ENCODE peak calls at places on chromosomes 1 and 21, in nine cellular contexts. Q, B, M, L, A, G, N, H and Y are unnamed samples.

GRCh38 chr1:27602510-27603319 is 1.2 kb downstream of the AHDC1 start:
- DNase-seq in A (no peak), B (peak), H (peak), Q (no peak), N (peak), G (peak), M (peak), L (no peak), Y (no peak)

GRCh38 chr1:109500886-109501285 is 7.0 kb downstream of the CYB561D1 start:
- DNase-seq in M (no peak), G (no peak), Q (no peak), N (no peak), A (no peak), L (peak), H (no peak), B (no peak), Y (peak)

GRCh38 chr1:203325004-203325417 is 19.7 kb downstream of the BTG2 start:
- DNase-seq in G (no peak), B (peak), L (no peak), H (no peak), Q (no peak), A (peak), M (no peak), N (peak), Y (no peak)

GRCh38 chr1:116321766-116322175 is 51.3 kb upstream of the ATP1A1 start:
- DNase-seq in G (no peak), A (no peak), M (no peak), N (no peak), H (no peak), Q (no peak), L (no peak), B (no peak), Y (no peak)

GRCh38 chr1:205354259-205354904 is 2.3 kb downstream of the KLHDC8A start:
- DNase-seq in A (peak), Q (no peak), G (peak), L (peak), N (peak), B (peak), M (peak), H (peak), Y (peak)

GRCh38 chr1:57845041-57845440 is 421.2 kb upstream of the DAB1 start:
- DNase-seq in B (no peak), A (no peak), G (no peak), L (peak), M (no peak), Q (no peak), H (no peak), N (no peak), Y (no peak)

GRCh38 chr1:117268926-117269378 is 58.2 kb upstream of the VTCN1 start:
- DNase-seq in A (no peak), G (peak), N (no peak), H (no peak), M (no peak), Q (no peak), L (no peak), B (peak), Y (no peak)

GRCh38 chr1:151542710-151543129 is 2.6 kb downstream of the TUFT1 start:
- DNase-seq in A (no peak), N (no peak), B (no peak), Q (no peak), H (no peak), M (no peak), L (peak), G (no peak), Y (no peak)

GRCh38 chr1:74505133-74505532 is 7.3 kb downstream of the LRRC53 start:
- DNase-seq in H (no peak), Q (no peak), N (no peak), M (no peak), B (peak), A (no peak), L (no peak), G (peak), Y (no peak)

GRCh38 chr1:198171667-198172294 is 15.0 kb downstream of the NEK7 start:
- DNase-seq in N (no peak), M (no peak), Q (no peak), B (no peak), A (no peak), H (no peak), L (peak), G (no peak), Y (no peak)

GRCh38 chr1:176517484-176517883 is 54.5 kb downstream of the PAPPA2 start:
- DNase-seq in B (no peak), L (peak), M (no peak), N (no peak), H (peak), Q (no peak), G (no peak), A (no peak), Y (no peak)

GRCh38 chr1:167312871-167313270 is 92.2 kb downstream of the POU2F1 start:
- DNase-seq in N (no peak), M (no peak), H (no peak), A (no peak), B (no peak), G (no peak), L (no peak), Q (no peak), Y (no peak)

GRCh38 chr1:38420666-38421065 is 374.1 kb upstream of the POU3F1 start:
- DNase-seq in N (no peak), B (no peak), M (no peak), Q (no peak), A (no peak), H (no peak), G (no peak), L (no peak), Y (no peak)

GRCh38 chr1:67536957-67537646 is 106.9 kb upstream of the SERBP1 start:
- DNase-seq in A (no peak), L (no peak), N (no peak), H (no peak), Q (no peak), G (no peak), B (no peak), M (no peak), Y (no peak)

GRCh38 chr1:66788231-66788939 is 12.7 kb downstream of the INSL5 start:
- DNase-seq in Q (no peak), G (no peak), N (peak), L (no peak), M (no peak), B (no peak), H (no peak), A (no peak), Y (no peak)

GRCh38 chr1:15176898-15177665 is 23.5 kb downstream of the TMEM51 start:
- DNase-seq in M (no peak), Q (no peak), L (no peak), B (no peak), H (no peak), G (no peak), A (no peak), N (no peak), Y (no peak)

GRCh38 chr1:163055531-163055930 is 13.6 kb upstream of the RGS4 start:
- DNase-seq in A (no peak), L (peak), B (no peak), M (no peak), H (no peak), Q (no peak), G (no peak), N (no peak), Y (no peak)

GRCh38 chr1:232422098-232422497 is 207.8 kb downstream of the SIPA1L2 start:
- DNase-seq in N (no peak), Q (no peak), H (no peak), G (no peak), L (peak), M (no peak), B (no peak), A (no peak), Y (no peak)

GRCh38 chr21:18204931-18205330 is 39.7 kb upstream of the CHODL start:
- DNase-seq in H (no peak), L (no peak), Q (no peak), B (peak), M (no peak), G (no peak), A (no peak), N (no peak), Y (no peak)

GRCh38 chr1:245874942-245875580 is 632.0 kb downstream of the SMYD3 start:
- DNase-seq in L (peak), B (no peak), M (no peak), N (no peak), G (no peak), Q (peak), H (peak), A (peak), Y (peak)

GRCh38 chr1:96357132-96357531 is 364.5 kb upstream of the PTBP2 start:
- DNase-seq in G (no peak), L (peak), Q (no peak), B (no peak), N (no peak), A (no peak), H (no peak), M (no peak), Y (no peak)

GRCh38 chr1:241848680-241849344 is 808 bp downstream of the EXO1 start:
- DNase-seq in A (no peak), B (no peak), Q (no peak), L (no peak), N (no peak), M (no peak), G (no peak), H (no peak), Y (no peak)

GRCh38 chr1:112803906-112804762 is 89.0 kb upstream of the PPM1J start:
- DNase-seq in Q (no peak), G (peak), B (peak), H (peak), A (peak), M (peak), L (peak), N (peak), Y (peak)

GRCh38 chr1:50603274-50604271 is 180.3 kb upstream of the DMRTA2 start:
- DNase-seq in M (no peak), G (no peak), Q (peak), B (no peak), N (no peak), H (no peak), L (peak), A (peak), Y (no peak)

GRCh38 chr1:204384636-204385354 is 25.1 kb upstream of the PLEKHA6 start:
- DNase-seq in H (peak), L (peak), N (no peak), Q (no peak), M (no peak), G (no peak), A (peak), B (no peak), Y (no peak)

GRCh38 chr1:91707114-91707889 is 178.6 kb downstream of the TGFBR3 start:
- DNase-seq in Q (no peak), N (no peak), A (no peak), B (no peak), G (no peak), M (no peak), L (no peak), H (peak), Y (no peak)

GRCh38 chr1:175262646-175263045 is 70.1 kb upstream of the KIAA0040 start:
- DNase-seq in N (no peak), H (no peak), G (no peak), B (no peak), M (no peak), Q (no peak), A (no peak), L (peak), Y (no peak)

DNA sequence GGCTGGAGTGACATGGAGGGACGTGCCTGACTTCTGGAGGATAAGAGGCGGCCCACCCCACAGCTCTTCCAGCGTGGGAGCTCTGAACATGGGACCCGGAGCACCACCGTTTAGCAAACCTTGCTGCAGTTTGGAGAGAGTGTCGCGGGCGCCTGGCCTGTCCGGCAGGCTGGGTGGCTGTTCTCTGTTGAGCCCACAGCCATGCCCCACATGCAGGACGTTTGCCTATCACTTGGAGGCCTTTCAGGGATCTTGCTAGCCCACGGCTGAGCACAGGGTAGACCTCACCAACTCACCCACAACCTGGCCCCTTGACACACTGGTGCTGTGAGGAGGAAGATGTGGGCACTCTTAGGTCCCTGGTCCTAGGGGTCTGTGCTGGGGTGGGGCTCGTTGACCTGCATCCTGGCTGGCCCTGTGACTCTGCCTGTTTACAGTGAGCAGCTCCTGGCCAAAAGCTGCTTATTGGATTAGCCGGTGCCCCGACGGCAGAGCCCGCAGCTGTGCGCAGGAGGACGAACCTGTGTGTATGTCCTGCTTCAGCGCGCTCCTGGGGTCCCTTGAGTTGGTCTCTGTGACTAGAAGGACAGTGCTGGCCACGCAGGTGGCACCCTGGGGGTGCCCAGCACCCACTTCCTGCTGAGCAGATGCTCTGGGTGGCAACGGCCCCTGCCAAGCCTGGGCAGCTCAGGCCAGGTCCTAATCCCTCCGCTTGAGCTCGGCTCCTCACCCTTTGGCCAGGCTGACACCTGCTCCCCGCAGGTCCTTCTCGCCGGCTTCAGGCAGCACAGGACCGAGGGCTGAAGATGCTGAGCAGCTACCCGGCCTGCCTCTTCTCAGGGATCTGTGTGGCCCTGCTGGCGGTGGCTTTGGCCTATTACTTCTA is 72.4 kb upstream of the TRAPPC10 start:
- DNase-seq in M (no peak), L (no peak), G (no peak), Q (no peak), B (no peak), H (no peak), A (no peak), N (no peak), Y (no peak)
- TF ChIP-seq CTCF in M (no peak), L (no peak), G (no peak), Q (no peak), B (no peak), H (no peak), A (no peak), N (peak), Y (no peak)

GRCh38 chr1:114559356-114559755 is 22.1 kb downstream of the BCAS2 start:
- DNase-seq in A (no peak), G (no peak), M (no peak), N (no peak), H (no peak), B (no peak), L (no peak), Q (no peak), Y (no peak)

GRCh38 chr1:114554577-114554976 is 26.8 kb downstream of the BCAS2 start:
- DNase-seq in M (no peak), H (no peak), A (no peak), Q (no peak), B (no peak), G (no peak), N (no peak), L (no peak), Y (no peak)

GRCh38 chr1:114564141-114564540 is 17.3 kb downstream of the BCAS2 start:
- DNase-seq in M (no peak), Q (no peak), G (no peak), L (no peak), A (no peak), B (no peak), N (no peak), H (no peak), Y (no peak)

GRCh38 chr1:114561333-114561732 is 20.1 kb downstream of the BCAS2 start:
- DNase-seq in G (no peak), L (no peak), Q (no peak), A (no peak), M (no peak), H (no peak), B (no peak), N (no peak), Y (no peak)

DNA sequence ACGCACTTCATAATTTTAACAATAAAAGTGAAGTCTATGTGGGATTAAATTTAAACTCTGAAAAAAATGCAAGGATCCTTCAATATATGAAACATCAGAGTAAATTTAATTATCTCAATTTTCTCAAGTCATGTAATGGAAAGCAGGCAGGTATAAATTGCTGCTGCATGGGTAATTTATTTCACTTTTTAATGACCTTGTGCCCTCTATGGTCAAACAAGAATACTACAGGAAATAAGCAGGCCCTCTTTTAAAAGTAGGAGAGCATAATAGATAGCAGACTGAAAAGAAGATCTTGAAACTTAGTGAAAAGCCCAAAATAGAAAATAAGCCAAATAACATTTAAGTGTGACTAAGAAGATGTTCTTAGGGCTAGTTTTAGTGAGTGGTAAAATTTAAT is 22.9 kb downstream of the BCAS2 start:
- DNase-seq in H (no peak), B (peak), A (no peak), M (no peak), L (peak), G (no peak), N (no peak), Q (no peak), Y (no peak)
- TF ChIP-seq CTCF in H (peak), B (no peak), A (no peak), M (peak), L (peak), G (no peak), N (peak), Q (no peak), Y (peak)

GRCh38 chr1:180165509-180166435 is 11.1 kb downstream of the QSOX1 start:
- DNase-seq in Q (no peak), N (no peak), H (no peak), M (no peak), A (no peak), G (no peak), B (no peak), L (no peak), Y (no peak)
- TF ChIP-seq CTCF in Q (no peak), N (no peak), H (no peak), M (no peak), A (no peak), G (no peak), B (no peak), L (no peak), Y (no peak)

GRCh38 chr21:44485254-44485793 is 30.0 kb downstream of the LRRC3 start:
- DNase-seq in M (no peak), N (peak), L (peak), Q (no peak), A (no peak), G (peak), H (no peak), B (peak), Y (no peak)
- TF ChIP-seq CTCF in M (no peak), N (no peak), L (peak), Q (no peak), A (no peak), G (no peak), H (no peak), B (peak), Y (no peak)

DNA sequence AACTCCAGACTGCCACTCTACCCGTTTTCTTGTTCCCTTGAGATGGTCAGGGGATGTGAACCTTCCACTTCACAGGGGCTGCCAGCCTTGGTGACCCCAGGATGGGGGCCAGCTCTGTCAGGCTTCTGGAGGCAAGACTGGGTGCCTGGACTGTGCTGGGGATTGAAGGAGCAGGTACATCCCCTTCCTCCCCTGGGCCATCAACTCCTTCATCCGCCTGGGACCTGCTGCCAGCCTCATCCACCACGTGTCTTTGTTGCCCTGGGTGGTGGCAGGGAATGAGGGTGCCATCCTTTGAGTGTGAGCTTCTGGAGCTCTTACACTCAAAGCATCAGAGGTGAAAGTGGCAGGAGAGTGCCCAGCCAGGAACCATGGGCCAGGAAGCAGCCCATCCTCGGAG is 139.6 kb downstream of the IGSF21 start:
- DNase-seq in G (no peak), H (no peak), Q (no peak), M (no peak), B (no peak), N (no peak), A (no peak), L (no peak), Y (no peak)
- TF ChIP-seq CTCF in G (no peak), H (no peak), Q (no peak), M (no peak), B (no peak), N (no peak), A (no peak), L (no peak), Y (no peak)

GRCh38 chr1:229466887-229467286 is 33.0 kb upstream of the ACTA1 start:
- DNase-seq in G (no peak), M (no peak), H (no peak), B (no peak), A (no peak), L (no peak), N (no peak), Q (no peak), Y (no peak)
- TF ChIP-seq CTCF in G (no peak), M (no peak), H (no peak), B (no peak), A (no peak), L (no peak), N (no peak), Q (no peak), Y (no peak)

GRCh38 chr1:208216806-208217205 is 27.4 kb downstream of the PLXNA2 start:
- DNase-seq in G (no peak), Q (no peak), A (no peak), H (no peak), M (no peak), N (no peak), L (no peak), B (no peak), Y (no peak)
- TF ChIP-seq CTCF in G (no peak), Q (no peak), A (no peak), H (no peak), M (no peak), N (no peak), L (no peak), B (peak), Y (no peak)

GRCh38 chr21:31143021-31143420 is 104.7 kb upstream of the KRTAP19-8 start:
- DNase-seq in Q (no peak), L (no peak), B (no peak), N (no peak), H (no peak), M (no peak), G (no peak), A (no peak), Y (no peak)

GRCh38 chr21:31140025-31140424 is 101.7 kb upstream of the KRTAP19-8 start:
- DNase-seq in G (no peak), H (no peak), Q (no peak), M (no peak), A (no peak), B (no peak), L (no peak), N (no peak), Y (no peak)

GRCh38 chr21:31145271-31145801 is 107.1 kb upstream of the KRTAP19-8 start:
- DNase-seq in M (no peak), N (no peak), H (no peak), L (no peak), G (no peak), A (no peak), Q (no peak), B (no peak), Y (no peak)

GRCh38 chr21:31141389-31142021 is 103.2 kb upstream of the KRTAP19-8 start:
- DNase-seq in N (no peak), G (no peak), M (no peak), L (no peak), H (no peak), Q (no peak), B (no peak), A (no peak), Y (no peak)

GRCh38 chr21:31142600-31142999 is 104.3 kb upstream of the KRTAP19-8 start:
- DNase-seq in G (no peak), N (peak), H (no peak), Q (no peak), M (peak), L (no peak), B (peak), A (no peak), Y (no peak)
- TF ChIP-seq CTCF in G (no peak), N (peak), H (no peak), Q (no peak), M (no peak), L (no peak), B (peak), A (no peak), Y (no peak)

GRCh38 chr1:53291574-53291973 is 36.3 kb downstream of the LRP8 start:
- DNase-seq in B (no peak), Q (no peak), N (no peak), A (no peak), L (no peak), G (no peak), H (no peak), M (no peak), Y (no peak)
- TF ChIP-seq CTCF in B (peak), Q (no peak), N (no peak), A (no peak), L (peak), G (no peak), H (no peak), M (peak), Y (no peak)